ENCODE peak calls at places on chromosome 17, in four cellular contexts. One of them, this sample, is unnamed. For H3K4me1, the result is how much of the 10 kb centered on the place peaks cover.

GRCh38 chr17:48472485-48473281 is 42.7 kb upstream of the SKAP1 start:
- DNase-seq in H1: no peak
- DNase-seq in Caco-2: no peak
- DNase-seq in CD8-positive, alpha-beta T cell: peak
- DNase-seq in this sample: no peak

GRCh38 chr17:49022391-49022941 is 25.3 kb downstream of the IGF2BP1 start:
- DNase-seq in H1: peak
- DNase-seq in Caco-2: peak
- DNase-seq in CD8-positive, alpha-beta T cell: no peak
- DNase-seq in this sample: no peak

GRCh38 chr17:2177235-2177811 is 122.4 kb downstream of the HIC1 start:
- DNase-seq in H1: no peak
- DNase-seq in Caco-2: no peak
- DNase-seq in CD8-positive, alpha-beta T cell: no peak
- DNase-seq in this sample: no peak

GRCh38 chr17:44219636-44220210 is at the start of gene UBTF:
- DNase-seq in H1: no peak
- DNase-seq in Caco-2: peak
- DNase-seq in CD8-positive, alpha-beta T cell: peak
- DNase-seq in this sample: peak

GRCh38 chr17:72101526-72101925 is 19.3 kb upstream of the SOX9 start:
- DNase-seq in H1: no peak
- DNase-seq in Caco-2: no peak
- DNase-seq in CD8-positive, alpha-beta T cell: no peak
- DNase-seq in this sample: no peak

GRCh38 chr17:19470529-19471261 is 59.7 kb downstream of the RNF112 start:
- DNase-seq in H1: no peak
- DNase-seq in Caco-2: no peak
- DNase-seq in CD8-positive, alpha-beta T cell: no peak
- DNase-seq in this sample: no peak

GRCh38 chr17:36877774-36878173 is 59.5 kb upstream of the LHX1 start:
- DNase-seq in H1: no peak
- DNase-seq in Caco-2: no peak
- DNase-seq in CD8-positive, alpha-beta T cell: no peak
- DNase-seq in this sample: no peak

GRCh38 chr17:78324391-78325075 is 35.3 kb downstream of the SOCS3 start:
- DNase-seq in H1: no peak
- DNase-seq in Caco-2: no peak
- DNase-seq in CD8-positive, alpha-beta T cell: peak
- DNase-seq in this sample: no peak

GRCh38 chr17:9269350-9270035 is 248.2 kb downstream of the NTN1 start:
- DNase-seq in H1: no peak
- DNase-seq in Caco-2: no peak
- DNase-seq in CD8-positive, alpha-beta T cell: no peak
- DNase-seq in this sample: no peak

GRCh38 chr17:68101075-68101991 is 65.8 kb downstream of the KPNA2 start:
- DNase-seq in H1: peak
- DNase-seq in Caco-2: peak
- DNase-seq in CD8-positive, alpha-beta T cell: peak
- DNase-seq in this sample: peak

GRCh38 chr17:3802461-3803307 is 1.7 kb upstream of the ITGAE start:
- DNase-seq in H1: no peak
- DNase-seq in Caco-2: no peak
- DNase-seq in CD8-positive, alpha-beta T cell: no peak
- DNase-seq in this sample: no peak

GRCh38 chr17:31067699-31068184 is 27.0 kb upstream of the NF1 start:
- DNase-seq in H1: no peak
- DNase-seq in Caco-2: no peak
- DNase-seq in CD8-positive, alpha-beta T cell: no peak
- DNase-seq in this sample: no peak

GRCh38 chr17:17846645-17847044 is 9.9 kb upstream of the SREBF1 start:
- DNase-seq in H1: no peak
- DNase-seq in Caco-2: no peak
- DNase-seq in CD8-positive, alpha-beta T cell: no peak
- DNase-seq in this sample: no peak

GRCh38 chr17:48671697-48672171 is 45.6 kb upstream of the HOXB9 start:
- DNase-seq in H1: peak
- DNase-seq in Caco-2: peak
- DNase-seq in CD8-positive, alpha-beta T cell: peak
- DNase-seq in this sample: peak

GRCh38 chr17:29138184-29138955 is 41.8 kb downstream of the MYO18A start:
- DNase-seq in H1: no peak
- DNase-seq in Caco-2: no peak
- DNase-seq in CD8-positive, alpha-beta T cell: peak
- DNase-seq in this sample: no peak

GRCh38 chr17:77366558-77367245 is 225.9 kb downstream of the SEC14L1 start:
- DNase-seq in H1: no peak
- DNase-seq in Caco-2: no peak
- DNase-seq in CD8-positive, alpha-beta T cell: no peak
- DNase-seq in this sample: no peak

GRCh38 chr17:75650874-75651273 is 16.1 kb downstream of the RECQL5 start:
- DNase-seq in H1: no peak
- DNase-seq in Caco-2: no peak
- DNase-seq in CD8-positive, alpha-beta T cell: no peak
- DNase-seq in this sample: no peak

GRCh38 chr17:74697477-74697876 is 15.2 kb downstream of the CD300LF start:
- DNase-seq in H1: no peak
- DNase-seq in Caco-2: no peak
- DNase-seq in CD8-positive, alpha-beta T cell: no peak
- DNase-seq in this sample: no peak

GRCh38 chr17:6641374-6641818 is 536 bp downstream of the TXNDC17 start:
- DNase-seq in H1: peak
- DNase-seq in Caco-2: no peak
- DNase-seq in CD8-positive, alpha-beta T cell: no peak
- DNase-seq in this sample: no peak

GRCh38 chr17:33686171-33686570 is 393.1 kb upstream of the ASIC2 start:
- DNase-seq in H1: peak
- DNase-seq in Caco-2: no peak
- DNase-seq in CD8-positive, alpha-beta T cell: no peak
- DNase-seq in this sample: no peak

GRCh38 chr17:31558748-31559646 is 167.5 kb downstream of the RAB11FIP4 start:
- DNase-seq in H1: no peak
- DNase-seq in Caco-2: peak
- DNase-seq in CD8-positive, alpha-beta T cell: peak
- DNase-seq in this sample: no peak

GRCh38 chr17:67055041-67055443 is 10.7 kb downstream of the CACNG1 start:
- DNase-seq in H1: no peak
- DNase-seq in Caco-2: peak
- DNase-seq in CD8-positive, alpha-beta T cell: no peak
- DNase-seq in this sample: peak

GRCh38 chr17:12114686-12115418 is 94.2 kb downstream of the MAP2K4 start:
- DNase-seq in H1: no peak
- DNase-seq in Caco-2: no peak
- DNase-seq in CD8-positive, alpha-beta T cell: no peak
- DNase-seq in this sample: no peak

GRCh38 chr17:79834575-79835469 is 4.4 kb downstream of the CBX4 start:
- DNase-seq in H1: no peak
- DNase-seq in Caco-2: peak
- DNase-seq in CD8-positive, alpha-beta T cell: peak
- DNase-seq in this sample: no peak

GRCh38 chr17:49496183-49496865 is 1.2 kb downstream of the NGFR start:
- DNase-seq in H1: no peak
- DNase-seq in Caco-2: no peak
- DNase-seq in CD8-positive, alpha-beta T cell: peak
- DNase-seq in this sample: no peak

GRCh38 chr17:77164483-77165030 is 23.8 kb downstream of the SEC14L1 start:
- DNase-seq in H1: no peak
- DNase-seq in Caco-2: no peak
- DNase-seq in CD8-positive, alpha-beta T cell: no peak
- DNase-seq in this sample: no peak

GRCh38 chr17:38608648-38609047 is 2.9 kb upstream of the SRCIN1 start:
- DNase-seq in H1: no peak
- DNase-seq in Caco-2: no peak
- DNase-seq in CD8-positive, alpha-beta T cell: no peak
- DNase-seq in this sample: peak

GRCh38 chr17:47368262-47368661 is 44.5 kb downstream of the EFCAB13 start:
- DNase-seq in H1: no peak
- DNase-seq in Caco-2: no peak
- DNase-seq in CD8-positive, alpha-beta T cell: no peak
- DNase-seq in this sample: no peak

GRCh38 chr17:20066253-20066652 is 57.1 kb downstream of the SPECC1 start:
- DNase-seq in H1: no peak
- DNase-seq in Caco-2: no peak
- DNase-seq in CD8-positive, alpha-beta T cell: no peak
- DNase-seq in this sample: peak

GRCh38 chr17:69724236-69724635 is 309.7 kb downstream of the MAP2K6 start:
- DNase-seq in H1: no peak
- DNase-seq in Caco-2: no peak
- DNase-seq in CD8-positive, alpha-beta T cell: no peak
- DNase-seq in this sample: no peak

GRCh38 chr17:54754560-54754959 is 146.1 kb upstream of the TOM1L1 start:
- DNase-seq in H1: no peak
- DNase-seq in Caco-2: no peak
- DNase-seq in CD8-positive, alpha-beta T cell: no peak
- DNase-seq in this sample: no peak

GRCh38 chr17:8807070-8807550 is 7.9 kb upstream of the MFSD6L start:
- DNase-seq in H1: no peak
- DNase-seq in Caco-2: no peak
- DNase-seq in CD8-positive, alpha-beta T cell: no peak
- DNase-seq in this sample: no peak

GRCh38 chr17:81043319-81043724 is 8.4 kb downstream of the BAIAP2 start:
- DNase-seq in H1: no peak
- DNase-seq in Caco-2: no peak
- DNase-seq in CD8-positive, alpha-beta T cell: no peak
- DNase-seq in this sample: no peak

GRCh38 chr17:39104046-39104445 is 47.4 kb downstream of the PLXDC1 start:
- DNase-seq in H1: no peak
- DNase-seq in Caco-2: peak
- DNase-seq in CD8-positive, alpha-beta T cell: no peak
- DNase-seq in this sample: no peak

GRCh38 chr17:31677036-31677435 is 182.0 kb downstream of the COPRS start:
- DNase-seq in H1: no peak
- DNase-seq in Caco-2: no peak
- DNase-seq in CD8-positive, alpha-beta T cell: no peak
- DNase-seq in this sample: no peak

GRCh38 chr17:64240741-64241347 is 22.2 kb downstream of the TEX2 start:
- DNase-seq in H1: no peak
- DNase-seq in Caco-2: no peak
- DNase-seq in CD8-positive, alpha-beta T cell: no peak
- DNase-seq in this sample: no peak
- H3K4me1 ChIP-seq in H1: under half
- H3K4me1 ChIP-seq in Caco-2: under half
- H3K4me1 ChIP-seq in CD8-positive, alpha-beta T cell: under half
- H3K4me1 ChIP-seq in this sample: under half

DNA sequence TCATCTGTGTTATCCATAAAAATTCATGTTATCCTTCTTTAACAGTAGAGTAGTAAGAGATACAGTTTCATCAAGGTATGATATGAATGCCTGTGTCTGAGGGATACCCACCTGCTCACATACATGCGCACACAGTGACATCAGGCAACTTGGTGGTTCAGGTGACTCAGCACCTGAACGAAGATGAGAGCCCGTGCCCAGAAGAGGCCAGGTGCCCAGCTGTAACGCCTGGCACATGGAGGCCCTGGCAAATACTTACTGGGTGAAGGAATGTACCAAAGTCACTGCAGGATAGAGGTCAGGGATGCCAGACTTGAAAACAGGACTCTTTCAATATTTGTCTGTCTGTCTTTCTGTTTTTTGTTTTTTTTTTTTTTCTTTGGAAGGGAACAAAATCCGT is 72.6 kb upstream of the LGALS9 start:
- DNase-seq in H1: no peak
- DNase-seq in Caco-2: no peak
- DNase-seq in CD8-positive, alpha-beta T cell: no peak
- DNase-seq in this sample: no peak
- H3K4me1 ChIP-seq in H1: under half
- H3K4me1 ChIP-seq in Caco-2: under half
- H3K4me1 ChIP-seq in CD8-positive, alpha-beta T cell: under half
- H3K4me1 ChIP-seq in this sample: under half

GRCh38 chr17:57887161-57887560 is 37.3 kb upstream of the MRPS23 start:
- DNase-seq in H1: no peak
- DNase-seq in Caco-2: no peak
- DNase-seq in CD8-positive, alpha-beta T cell: no peak
- DNase-seq in this sample: no peak

GRCh38 chr17:57889892-57890856 is 40.3 kb upstream of the MRPS23 start:
- DNase-seq in H1: no peak
- DNase-seq in Caco-2: no peak
- DNase-seq in CD8-positive, alpha-beta T cell: no peak
- DNase-seq in this sample: peak

GRCh38 chr17:57890857-57891232 is 41.0 kb upstream of the MRPS23 start:
- DNase-seq in H1: no peak
- DNase-seq in Caco-2: no peak
- DNase-seq in CD8-positive, alpha-beta T cell: no peak
- DNase-seq in this sample: no peak

GRCh38 chr17:57889252-57889651 is 39.4 kb upstream of the MRPS23 start:
- DNase-seq in H1: no peak
- DNase-seq in Caco-2: no peak
- DNase-seq in CD8-positive, alpha-beta T cell: no peak
- DNase-seq in this sample: no peak

GRCh38 chr17:57888311-57889216 is 38.7 kb upstream of the MRPS23 start:
- DNase-seq in H1: no peak
- DNase-seq in Caco-2: no peak
- DNase-seq in CD8-positive, alpha-beta T cell: no peak
- DNase-seq in this sample: no peak
- H3K4me1 ChIP-seq in H1: under half
- H3K4me1 ChIP-seq in Caco-2: under half
- H3K4me1 ChIP-seq in CD8-positive, alpha-beta T cell: under half
- H3K4me1 ChIP-seq in this sample: under half

DNA sequence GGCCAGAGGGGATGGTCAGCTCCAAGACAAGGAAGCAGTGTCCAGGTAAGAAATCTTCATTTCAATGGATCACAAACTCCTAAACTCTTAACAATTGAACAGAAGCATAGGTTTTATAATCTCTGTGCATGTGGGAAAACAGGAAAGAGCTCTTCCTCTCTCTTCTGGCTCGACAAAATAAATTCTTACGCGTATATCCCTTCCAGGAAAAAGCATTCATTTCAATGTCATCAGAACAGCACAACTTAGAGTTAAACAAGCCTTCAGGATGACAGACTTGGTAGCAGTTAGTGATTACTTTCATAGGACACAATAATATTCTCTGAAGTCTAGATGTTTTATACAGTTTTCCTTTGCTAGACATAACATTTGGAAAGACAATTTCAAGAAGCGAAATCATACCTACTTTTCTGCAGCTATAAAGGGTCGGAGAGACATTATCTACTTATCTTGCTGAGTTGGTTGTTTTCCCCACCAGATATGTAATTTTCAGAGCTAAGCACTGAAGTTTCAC is 19.3 kb upstream of the SLC35G3 start:
- DNase-seq in H1: no peak
- DNase-seq in Caco-2: no peak
- DNase-seq in CD8-positive, alpha-beta T cell: no peak
- DNase-seq in this sample: no peak
- H3K4me1 ChIP-seq in H1: under half
- H3K4me1 ChIP-seq in Caco-2: under half
- H3K4me1 ChIP-seq in CD8-positive, alpha-beta T cell: half or more
- H3K4me1 ChIP-seq in this sample: under half

This sample was measured in RWPE2.